ENCODE peak calls at places on chromosome 19, in four cellular contexts. E is T-helper 2 cell, N is left cardiac atrium, M is Kasumi-1. R is an unnamed sample.

GRCh38 chr19:46571495-46571894 is 29.6 kb upstream of the CALM3 start:
- DNase-seq in M (peak), N (no peak), E (no peak), R (no peak)

GRCh38 chr19:18000981-18001836 is 6.8 kb upstream of the ARRDC2 start:
- DNase-seq in N (peak), M (peak), E (peak), R (peak)

GRCh38 chr19:16594681-16595091 is 22.5 kb upstream of the SLC35E1 start:
- DNase-seq in M (peak), N (no peak), E (no peak), R (no peak)

GRCh38 chr19:18102916-18103542 is 5.5 kb downstream of the MAST3 start:
- DNase-seq in N (no peak), M (no peak), E (no peak), R (no peak)

GRCh38 chr19:13629687-13630357 is 123.5 kb upstream of the CACNA1A start:
- DNase-seq in E (no peak), N (no peak), M (no peak), R (no peak)

GRCh38 chr19:51136891-51137551 is 5.1 kb upstream of the SIGLEC7 start:
- DNase-seq in M (peak), N (no peak), E (no peak), R (no peak)

GRCh38 chr19:43651758-43652545 is 12.3 kb upstream of the CADM4 start:
- DNase-seq in M (peak), N (no peak), E (peak), R (no peak)

GRCh38 chr19:45315304-45315703 is 7.4 kb downstream of the CKM start:
- DNase-seq in N (no peak), E (no peak), M (no peak), R (no peak)

GRCh38 chr19:18270304-18270703 is 3.9 kb downstream of the IQCN start:
- DNase-seq in M (no peak), E (no peak), N (no peak), R (no peak)

GRCh38 chr19:51702103-51702753 is 9.1 kb downstream of the SPACA6 start:
- DNase-seq in E (peak), M (no peak), N (peak), R (no peak)

GRCh38 chr19:7677664-7678311 is 898 bp downstream of the MCEMP1 start:
- DNase-seq in E (no peak), M (no peak), N (no peak), R (no peak)

GRCh38 chr19:48351341-48351752 is 12.4 kb downstream of the TMEM143 start:
- DNase-seq in E (peak), N (peak), M (peak), R (peak)

GRCh38 chr19:18160792-18161690 is 8.1 kb downstream of the PIK3R2 start:
- DNase-seq in M (peak), N (peak), E (peak), R (no peak)

GRCh38 chr19:16458391-16459128 is 13.2 kb downstream of the EPS15L1 start:
- DNase-seq in E (no peak), M (no peak), N (no peak), R (no peak)

GRCh38 chr19:29277107-29277506 is 64.2 kb upstream of the UQCRFS1 start:
- DNase-seq in N (no peak), E (no peak), M (no peak), R (no peak)

GRCh38 chr19:35755550-35756371 is 1.1 kb downstream of the HSPB6 start:
- DNase-seq in E (peak), M (no peak), N (peak), R (no peak)

GRCh38 chr19:48683349-48683748 is 10.5 kb upstream of the NTN5 start:
- DNase-seq in E (no peak), N (peak), M (no peak), R (no peak)

GRCh38 chr19:13834308-13834790 is 39.1 kb downstream of the ZSWIM4 start:
- DNase-seq in N (no peak), E (no peak), M (no peak), R (no peak)

GRCh38 chr19:43777163-43777700 is 3.5 kb downstream of the KCNN4 start:
- DNase-seq in M (peak), N (no peak), E (no peak), R (no peak)

GRCh38 chr19:1512671-1513491 is at the start of gene ADAMTSL5:
- DNase-seq in N (peak), M (no peak), E (peak), R (no peak)

GRCh38 chr19:48006762-48007161 is 12.3 kb downstream of the ELSPBP1 start:
- DNase-seq in N (no peak), M (no peak), E (no peak), R (no peak)

GRCh38 chr19:4015705-4016402 is 8.3 kb downstream of the PIAS4 start:
- DNase-seq in E (no peak), N (no peak), M (no peak), R (no peak)

GRCh38 chr19:7257148-7258041 is 36.8 kb downstream of the INSR start:
- DNase-seq in E (no peak), M (no peak), N (peak), R (no peak)

GRCh38 chr19:850221-850978 is 1.7 kb upstream of the ELANE start:
- DNase-seq in M (peak), E (no peak), N (peak), R (no peak)

GRCh38 chr19:17671906-17672305 is 16.2 kb downstream of the UNC13A start:
- DNase-seq in E (no peak), M (peak), N (no peak), R (no peak)

GRCh38 chr19:39223703-39224279 is 19.7 kb upstream of the SYCN start:
- DNase-seq in N (no peak), E (no peak), M (peak), R (no peak)

GRCh38 chr19:18736415-18737336 is 53.2 kb downstream of the CRTC1 start:
- DNase-seq in E (no peak), M (no peak), N (no peak), R (no peak)

R was measured in amniotic stem cell.